ENCODE peak calls at places on chromosomes 2 and 18, in five cellular contexts. F is T-helper 1 cell, S is astrocyte of the cerebellum, G is epithelial cell of esophagus, T is astrocyte of the hippocampus. B is an unnamed sample.

GRCh38 chr2:206368933-206369569 is 74.3 kb upstream of the ADAM23 start:
- DNase-seq in G (no peak), F (no peak), T (no peak), S (no peak), B (no peak)

GRCh38 chr2:118705032-118705431 is 142.4 kb downstream of the EN1 start:
- DNase-seq in T (peak; percentile 68), S (peak; percentile 57), F (no peak), G (peak; percentile 39), B (no peak)

GRCh38 chr2:54589340-54590215 is 133.5 kb downstream of the SPTBN1 start:
- DNase-seq in G (peak; percentile 77), T (no peak), S (no peak), F (no peak), B (no peak)

GRCh38 chr2:44130441-44130840 is 38.2 kb upstream of the PPM1B start:
- DNase-seq in F (no peak), T (peak; percentile 18), S (no peak), G (peak; percentile 32), B (no peak)

GRCh38 chr2:236976271-236977120 is 109.2 kb upstream of the COPS8 start:
- DNase-seq in S (no peak), F (no peak), G (peak; percentile 72), T (no peak), B (no peak)

GRCh38 chr2:158509928-158510797 is 53.4 kb downstream of the PKP4 start:
- DNase-seq in S (no peak), G (peak; percentile 69), F (no peak), T (peak; percentile 17), B (no peak)

GRCh38 chr18:62027914-62028520 is 135.2 kb upstream of the RNF152 start:
- DNase-seq in S (no peak), F (no peak), G (no peak), T (no peak), B (no peak)

GRCh38 chr2:44112096-44112495 is 56.6 kb upstream of the PPM1B start:
- DNase-seq in F (no peak), T (no peak), S (no peak), G (peak; percentile 67), B (no peak)

GRCh38 chr18:26579941-26580618 is 31.7 kb upstream of the KCTD1 start:
- DNase-seq in F (no peak), T (peak; percentile 25), G (peak; percentile 95), S (no peak), B (no peak)

GRCh38 chr2:239357954-239358754 is 42.7 kb downstream of the HDAC4 start:
- DNase-seq in T (peak; percentile 42), F (no peak), G (no peak), S (no peak), B (no peak)

GRCh38 chr2:216366777-216367465 is 5.4 kb downstream of the MARCHF4 start:
- DNase-seq in T (peak; percentile 32), G (no peak), F (no peak), S (no peak), B (no peak)

GRCh38 chr2:176554107-176555048 is 285.1 kb downstream of the MTX2 start:
- DNase-seq in F (no peak), T (peak; percentile 73), G (peak; percentile 58), S (peak; percentile 37), B (no peak)

GRCh38 chr2:119292226-119292625 is 68.6 kb downstream of the STEAP3 start:
- DNase-seq in G (peak; percentile 29), F (no peak), T (peak; percentile 77), S (no peak), B (no peak)

GRCh38 chr2:95698166-95698565 is 106.4 kb downstream of the TRIM43 start:
- DNase-seq in S (no peak), F (no peak), G (no peak), T (no peak), B (no peak)

GRCh38 chr2:68805025-68805424 is 66.2 kb downstream of the BMP10 start:
- DNase-seq in F (no peak), S (no peak), T (no peak), G (no peak), B (no peak)

GRCh38 chr2:105373895-105374401 is 24.9 kb downstream of the FHL2 start:
- DNase-seq in T (no peak), G (peak; percentile 65), F (no peak), S (no peak), B (no peak)

GRCh38 chr2:240436626-240437180 is 1.2 kb downstream of the GPC1 start:
- DNase-seq in F (no peak), G (peak; percentile 41), S (no peak), T (peak; percentile 70), B (no peak)

GRCh38 chr2:134203175-134203574 is 50.7 kb upstream of the MGAT5 start:
- DNase-seq in S (no peak), G (no peak), T (no peak), F (no peak), B (no peak)

GRCh38 chr2:167946367-167946955 is 300.9 kb downstream of the STK39 start:
- DNase-seq in G (no peak), T (peak; percentile 31), F (no peak), S (no peak), B (no peak)

GRCh38 chr2:179454443-179455218 is 190.0 kb upstream of the SESTD1 start:
- DNase-seq in G (peak; percentile 94), S (peak; percentile 72), F (no peak), T (peak; percentile 77), B (no peak)

GRCh38 chr2:226427538-226428307 is 371.9 kb downstream of the IRS1 start:
- DNase-seq in S (peak; percentile 80), G (peak; percentile 95), T (peak; percentile 76), F (no peak), B (no peak)

GRCh38 chr2:176484838-176485237 is 215.6 kb downstream of the MTX2 start:
- DNase-seq in T (peak; percentile 45), G (no peak), F (no peak), S (peak; percentile 86), B (no peak)

GRCh38 chr18:60895181-60895580 is 438.0 kb upstream of the CDH20 start:
- DNase-seq in S (peak; percentile 6), G (peak; percentile 55), F (no peak), T (no peak), B (no peak)

GRCh38 chr18:6729247-6730091 is at the start of gene ARHGAP28:
- DNase-seq in T (peak; percentile 96), F (no peak), G (peak; percentile 77), S (peak; percentile 59), B (peak; percentile 92)

GRCh38 chr18:11849845-11850747 is 1.1 kb upstream of the CHMP1B start:
- DNase-seq in G (peak; percentile 91), F (peak; percentile 35), S (peak; percentile 98), T (peak; percentile 96), B (no peak)

B was measured in osteocyte.